ENCODE peak calls at places on chromosomes 2 and 18, in seven cellular contexts. T, B, J, E, W, G and Y are unnamed samples.

GRCh38 chr2:142865924-142866323 is 11.5 kb upstream of the KYNU start:
- DNase-seq in J (no peak), B (peak), W (peak), E (no peak), G (no peak), T (no peak), Y (no peak)

GRCh38 chr2:131076707-131077106 is 16.6 kb downstream of the FAM168B start:
- DNase-seq in W (peak), E (no peak), T (no peak), J (no peak), B (no peak), G (no peak), Y (no peak)

GRCh38 chr2:2892892-2893291 is 484.7 kb downstream of the EIPR1 start:
- DNase-seq in J (no peak), G (no peak), T (peak), E (no peak), B (no peak), W (no peak), Y (no peak)

GRCh38 chr2:239245872-239246701 is 154.7 kb downstream of the HDAC4 start:
- DNase-seq in G (no peak), T (no peak), B (no peak), E (peak), J (no peak), W (no peak), Y (peak)

GRCh38 chr2:149389506-149390167 is 59.2 kb downstream of the LYPD6 start:
- DNase-seq in E (peak), G (no peak), B (no peak), W (no peak), T (peak), J (no peak), Y (no peak)

GRCh38 chr18:12621737-12622306 is 36.1 kb downstream of the SPIRE1 start:
- DNase-seq in T (no peak), W (peak), G (peak), J (no peak), E (no peak), B (peak), Y (no peak)

GRCh38 chr2:175017618-175018414 is 12.6 kb upstream of the CHN1 start:
- DNase-seq in W (no peak), T (no peak), J (no peak), E (no peak), B (no peak), G (no peak), Y (no peak)

GRCh38 chr2:229141626-229142025 is 129.5 kb downstream of the PID1 start:
- DNase-seq in W (peak), J (no peak), B (peak), E (no peak), G (peak), T (no peak), Y (no peak)

GRCh38 chr2:138223321-138223720 is 259.0 kb downstream of the HNMT start:
- DNase-seq in G (peak), J (no peak), E (no peak), T (no peak), W (no peak), B (peak), Y (no peak)

GRCh38 chr2:241081643-241082337 is 20.3 kb downstream of the MTERF4 start:
- DNase-seq in G (no peak), J (no peak), W (no peak), E (no peak), B (no peak), T (no peak), Y (no peak)

GRCh38 chr2:127277028-127277427 is 16.9 kb downstream of the ERCC3 start:
- DNase-seq in W (no peak), G (no peak), B (no peak), J (no peak), E (no peak), T (no peak), Y (no peak)

GRCh38 chr2:28103611-28104010 is 213.1 kb downstream of the BABAM2 start:
- DNase-seq in E (no peak), B (no peak), T (no peak), W (no peak), G (no peak), J (no peak), Y (no peak)